ENCODE peak calls at places on chromosomes 5 and 9, in ten cellular contexts. Y is upper lobe of right lung, X is heart left ventricle, P is breast epithelium, A is fibroblast of lung, S is psoas muscle, V is right atrium auricular region, H is heart right ventricle, C is A549, D is ascending aorta. U is an unnamed sample. For H3K4me1, the result is how much of the 10 kb centered on the place peaks cover.

GRCh38 chr9:127185931-127186781 is 63.7 kb upstream of the ANGPTL2 start:
- DNase-seq in X (peak), V (peak), S (peak), A (peak), C (no peak), H (peak), P (peak), Y (peak), D (peak), U (peak)

GRCh38 chr9:95003694-95004451 is 277.4 kb downstream of the AOPEP start:
- DNase-seq in V (no peak), H (peak), X (peak), A (peak), C (peak), D (no peak), Y (peak), S (peak), P (no peak), U (peak)

GRCh38 chr5:154194348-154195329 is 4.1 kb downstream of the GALNT10 start:
- DNase-seq in S (no peak), A (peak), Y (no peak), V (no peak), P (peak), X (no peak), D (no peak), C (no peak), H (no peak), U (no peak)

GRCh38 chr5:5079871-5080270 is 60.3 kb upstream of the ADAMTS16 start:
- DNase-seq in H (no peak), S (no peak), V (no peak), D (no peak), X (no peak), Y (no peak), P (no peak), C (no peak), A (no peak), U (no peak)

GRCh38 chr5:105898183-105898582 is 1772.6 kb downstream of the EFNA5 start:
- DNase-seq in D (no peak), P (no peak), A (no peak), C (no peak), X (no peak), S (no peak), V (no peak), Y (no peak), H (no peak), U (no peak)

GRCh38 chr9:27671591-27671990 is 98.3 kb upstream of the C9orf72 start:
- DNase-seq in P (no peak), A (peak), D (no peak), S (no peak), X (no peak), V (no peak), Y (no peak), C (no peak), H (no peak), U (no peak)

GRCh38 chr9:11086561-11086960 is 473.8 kb upstream of the PTPRD start:
- DNase-seq in D (no peak), A (peak), V (no peak), H (no peak), Y (no peak), C (no peak), S (no peak), P (no peak), X (no peak), U (no peak)

GRCh38 chr5:97044057-97044456 is 98.4 kb downstream of the LIX1 start:
- DNase-seq in H (peak), V (no peak), A (peak), D (no peak), X (no peak), S (no peak), Y (no peak), P (no peak), C (peak), U (peak)

GRCh38 chr9:42852133-42852532 is 668.7 kb downstream of the SPATA31A6 start:
- DNase-seq in P (no peak), X (peak), H (peak), V (no peak), S (peak), Y (peak), D (no peak), C (peak), A (no peak), U (peak)

GRCh38 chr9:113468716-113469448 is 5.4 kb downstream of the RGS3 start:
- DNase-seq in S (no peak), C (no peak), H (peak), D (no peak), A (peak), Y (no peak), V (peak), X (no peak), P (no peak), U (peak)

GRCh38 chr5:150320048-150320555 is 17.4 kb upstream of the ARSI start:
- DNase-seq in C (peak), A (peak), P (peak), V (peak), S (peak), H (no peak), Y (no peak), D (peak), X (no peak), U (peak)

GRCh38 chr5:53350991-53351770 is 129.2 kb upstream of the FST start:
- DNase-seq in S (no peak), V (no peak), X (no peak), D (no peak), A (no peak), P (no peak), H (no peak), C (peak), Y (no peak), U (no peak)

GRCh38 chr5:74288448-74289109 is 351.9 kb downstream of the ENC1 start:
- DNase-seq in P (no peak), Y (no peak), A (peak), H (no peak), D (no peak), X (no peak), V (no peak), S (peak), C (no peak), U (peak)

GRCh38 chr5:10338996-10339903 is 14.2 kb upstream of the MARCHF6 start:
- DNase-seq in D (no peak), P (no peak), S (no peak), X (no peak), A (no peak), H (no peak), C (no peak), Y (no peak), V (no peak), U (no peak)

GRCh38 chr5:55225346-55225745 is 1.8 kb downstream of the MCIDAS start:
- DNase-seq in C (no peak), H (no peak), Y (no peak), P (no peak), D (no peak), A (no peak), X (no peak), V (no peak), S (no peak), U (no peak)

GRCh38 chr9:87336407-87336806 is 161.3 kb upstream of the DAPK1 start:
- DNase-seq in C (peak), S (no peak), V (no peak), X (no peak), P (no peak), D (no peak), Y (no peak), A (peak), H (no peak), U (no peak)

GRCh38 chr9:34059954-34060353 is 11.3 kb upstream of the UBAP2 start:
- DNase-seq in A (no peak), H (no peak), X (no peak), P (no peak), D (no peak), S (no peak), Y (no peak), C (no peak), V (no peak), U (no peak)

GRCh38 chr9:69499401-69499800 is 172.8 kb downstream of the APBA1 start:
- DNase-seq in S (no peak), A (no peak), H (no peak), C (no peak), X (no peak), D (no peak), V (no peak), Y (no peak), P (no peak), U (no peak)

GRCh38 chr5:96788112-96788749 is 19.5 kb downstream of the ERAP1 start:
- DNase-seq in X (no peak), C (no peak), H (no peak), S (no peak), A (no peak), D (no peak), Y (no peak), V (no peak), P (no peak), U (no peak)

GRCh38 chr9:104748359-104749031 is 1.0 kb downstream of the NIPSNAP3A start:
- DNase-seq in V (no peak), C (peak), X (no peak), D (no peak), Y (no peak), P (no peak), S (no peak), A (peak), H (no peak), U (no peak)

GRCh38 chr5:152404494-152404893 is 585 bp downstream of the NMUR2 start:
- DNase-seq in V (no peak), D (no peak), A (no peak), S (no peak), H (no peak), P (no peak), C (no peak), Y (peak), X (no peak), U (no peak)

GRCh38 chr5:134070979-134071849 is 43.3 kb upstream of the TCF7 start:
- DNase-seq in D (no peak), Y (no peak), P (no peak), X (no peak), H (no peak), C (peak), A (no peak), V (no peak), S (no peak), U (peak)

GRCh38 chr5:177389368-177390169 is 5.3 kb downstream of the SLC34A1 start:
- DNase-seq in D (peak), P (peak), H (no peak), Y (no peak), V (peak), A (peak), X (no peak), C (no peak), S (no peak), U (no peak)
- H3K4me3 ChIP-seq in D (no peak), P (peak), H (no peak), Y (no peak), V (no peak), A (no peak), X (no peak), C (no peak), S (no peak), U (no peak)

DNA sequence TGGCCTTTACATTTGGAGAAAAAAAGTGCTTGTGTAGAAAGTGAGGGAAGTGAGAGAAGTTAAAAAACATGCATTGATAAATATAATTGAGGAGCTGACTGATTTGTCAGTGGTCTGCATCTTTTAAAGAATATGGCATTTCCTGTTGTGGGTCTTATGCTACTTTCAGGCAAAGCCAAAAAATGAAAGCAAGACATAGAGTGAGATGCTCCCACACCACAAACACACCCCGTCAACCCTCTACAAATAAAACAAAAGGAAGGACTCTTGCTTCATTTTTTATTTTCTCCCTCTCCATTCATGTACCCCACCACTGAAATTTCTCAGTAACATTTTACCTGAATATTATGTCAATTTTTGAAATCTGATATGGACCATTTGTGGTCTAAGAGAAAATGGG is 22.1 kb upstream of the PLCXD3 start:
- DNase-seq in Y (no peak), P (no peak), D (no peak), X (no peak), A (no peak), H (no peak), S (no peak), C (no peak), V (no peak), U (no peak)
- H3K4me1 ChIP-seq in Y (under half), P (under half), D (under half), X (under half), A (under half), H (under half), S (under half), C (under half), V (under half), U (under half)

DNA sequence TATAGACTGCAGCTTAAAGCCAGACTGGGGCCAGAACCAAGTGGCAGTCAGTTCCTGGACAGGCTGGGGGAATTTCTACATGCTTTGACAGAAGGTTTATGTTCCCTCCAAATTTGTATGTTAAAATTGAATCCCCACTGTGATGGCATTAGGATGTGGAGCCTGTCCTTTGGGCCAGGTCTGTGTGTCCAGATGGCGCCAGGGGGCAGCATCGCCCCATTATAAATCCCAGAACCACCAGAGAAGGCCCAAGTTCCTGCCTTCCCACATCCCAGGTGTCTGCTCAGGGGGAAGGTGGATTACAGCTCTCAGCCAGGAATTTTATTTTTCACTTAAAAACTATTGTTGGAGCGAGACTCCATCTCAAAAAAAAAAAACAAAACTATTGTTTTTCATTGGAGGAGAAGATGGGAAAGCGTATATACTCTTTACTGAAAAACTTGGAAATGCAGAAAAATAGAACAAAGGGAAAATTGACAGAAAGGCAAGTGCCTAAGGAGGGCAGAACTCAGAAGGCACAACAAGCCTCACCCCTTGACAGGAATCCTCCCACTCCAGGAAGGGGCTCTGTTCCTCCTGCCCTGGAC is 5.0 kb downstream of the IL3 start:
- DNase-seq in P (peak), H (peak), D (no peak), V (no peak), C (peak), X (no peak), S (no peak), Y (peak), A (peak), U (peak)
- TF ChIP-seq CTCF in P (peak), H (peak), D (peak), V (no peak), C (peak), X (peak), S (peak), Y (peak), A (peak), U (no peak)

GRCh38 chr9:83444110-83444509 is 94.1 kb downstream of the FRMD3 start:
- DNase-seq in Y (no peak), D (peak), S (peak), V (peak), A (no peak), P (no peak), C (no peak), X (peak), H (peak), U (peak)
- H3K4me3 ChIP-seq in Y (no peak), D (no peak), S (no peak), V (no peak), A (no peak), P (no peak), C (no peak), X (no peak), H (no peak), U (no peak)

GRCh38 chr9:78009156-78009555 is 22.5 kb downstream of the GNAQ start:
- DNase-seq in V (no peak), Y (no peak), S (no peak), A (no peak), P (no peak), D (no peak), C (no peak), X (no peak), H (no peak), U (no peak)
- H3K4me1 ChIP-seq in V (under half), Y (under half), S (under half), A (under half), P (under half), D (under half), C (under half), X (half or more), H (half or more), U (under half)

GRCh38 chr9:125254231-125254630 is 7.4 kb upstream of the GAPVD1 start:
- DNase-seq in C (no peak), D (no peak), A (no peak), H (no peak), Y (no peak), V (no peak), X (no peak), P (no peak), S (no peak), U (no peak)

GRCh38 chr9:125258832-125259534 is 2.6 kb upstream of the GAPVD1 start:
- DNase-seq in X (no peak), C (no peak), P (no peak), A (no peak), V (no peak), H (no peak), S (no peak), D (no peak), Y (no peak), U (no peak)

GRCh38 chr9:125260564-125260963 is 1.1 kb upstream of the GAPVD1 start:
- DNase-seq in D (no peak), Y (no peak), H (no peak), P (no peak), C (no peak), S (no peak), V (no peak), A (peak), X (no peak), U (no peak)

GRCh38 chr9:125258160-125258559 is 3.5 kb upstream of the GAPVD1 start:
- DNase-seq in D (no peak), C (no peak), H (no peak), Y (no peak), A (no peak), S (no peak), X (no peak), V (no peak), P (no peak), U (no peak)

GRCh38 chr9:125255781-125256391 is 5.7 kb upstream of the GAPVD1 start:
- DNase-seq in D (no peak), A (peak), S (no peak), P (no peak), H (no peak), Y (no peak), V (no peak), C (peak), X (no peak), U (no peak)
- TF ChIP-seq CTCF in D (no peak), A (peak), S (peak), P (no peak), H (peak), Y (peak), V (no peak), C (peak), X (no peak), U (no peak)

DNA sequence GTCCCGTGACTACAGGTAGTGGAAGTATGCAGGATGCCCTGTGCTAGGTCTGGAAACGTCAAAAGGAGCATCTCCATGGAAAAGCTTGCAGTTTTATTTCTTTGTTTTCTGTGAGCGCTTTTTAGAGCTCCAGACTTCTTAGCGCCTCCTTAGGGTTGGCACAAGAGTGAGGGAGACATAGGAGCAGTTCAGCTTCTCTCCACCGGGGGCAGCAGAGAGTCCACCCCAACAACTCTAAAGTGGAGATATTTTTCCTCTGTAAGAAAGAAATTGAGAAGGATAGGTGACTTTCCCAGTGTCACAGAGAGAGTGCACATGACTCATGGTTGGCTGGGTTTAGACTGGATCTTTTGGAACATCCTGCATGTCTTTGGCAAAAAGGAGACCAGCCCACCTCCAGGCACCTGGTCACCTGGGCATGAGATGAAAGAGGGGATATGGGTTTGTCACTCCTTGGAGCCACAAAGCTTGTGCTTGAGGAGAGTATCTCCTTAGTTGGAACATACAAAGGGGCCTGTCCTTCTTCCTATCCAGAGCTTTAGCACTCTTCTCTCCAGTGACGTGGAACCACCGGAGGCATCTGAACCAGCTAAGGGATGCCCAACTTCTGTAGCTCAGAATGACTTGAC is 637.7 kb downstream of the SEMA5A start:
- DNase-seq in P (no peak), S (no peak), C (peak), X (no peak), V (no peak), D (no peak), A (no peak), H (no peak), Y (no peak), U (peak)
- H3K4me3 ChIP-seq in P (no peak), S (no peak), C (peak), X (no peak), V (no peak), D (no peak), A (no peak), H (no peak), Y (no peak), U (no peak)

DNA sequence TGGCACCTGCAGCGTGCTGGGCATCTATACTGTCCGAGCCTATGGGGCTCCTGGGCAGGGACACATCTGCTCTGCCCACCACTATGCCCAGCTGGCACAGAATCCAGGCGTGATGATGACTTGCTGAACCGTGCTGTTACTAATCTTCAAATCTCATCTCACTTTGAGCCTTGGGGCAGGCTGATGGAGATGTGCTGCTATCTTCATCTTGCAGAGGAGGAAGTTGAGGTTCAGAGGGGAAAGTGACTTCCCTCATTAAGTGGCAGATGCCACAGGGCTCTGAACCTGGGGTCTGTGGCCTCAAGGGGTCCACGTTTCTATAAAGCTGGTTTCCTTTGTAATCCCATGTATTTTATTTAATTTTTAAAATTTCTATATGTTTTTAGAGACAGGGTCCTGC is 4.7 kb downstream of the SLC2A6 start:
- DNase-seq in P (no peak), S (no peak), X (no peak), C (no peak), V (no peak), Y (no peak), H (no peak), D (no peak), A (no peak), U (no peak)
- H3K4me1 ChIP-seq in P (under half), S (under half), X (under half), C (under half), V (under half), Y (under half), H (half or more), D (under half), A (under half), U (under half)

GRCh38 chr5:108280960-108281569 is 100.8 kb downstream of the FBXL17 start:
- DNase-seq in H (no peak), Y (no peak), S (no peak), X (no peak), V (no peak), D (no peak), C (no peak), A (no peak), P (no peak), U (no peak)

GRCh38 chr5:108276187-108276586 is 105.7 kb downstream of the FBXL17 start:
- DNase-seq in H (no peak), P (no peak), A (no peak), Y (no peak), C (no peak), S (no peak), X (no peak), V (no peak), D (no peak), U (no peak)

GRCh38 chr5:108280248-108280647 is 101.7 kb downstream of the FBXL17 start:
- DNase-seq in S (no peak), A (no peak), P (no peak), Y (no peak), D (no peak), X (no peak), H (no peak), C (no peak), V (no peak), U (no peak)

GRCh38 chr5:108278285-108279240 is 103.3 kb downstream of the FBXL17 start:
- DNase-seq in Y (no peak), A (no peak), P (no peak), V (no peak), X (peak), H (no peak), S (no peak), D (no peak), C (peak), U (no peak)
- TF ChIP-seq CTCF in Y (no peak), A (no peak), P (no peak), V (no peak), X (no peak), H (no peak), S (no peak), D (no peak), C (no peak), U (no peak)

DNA sequence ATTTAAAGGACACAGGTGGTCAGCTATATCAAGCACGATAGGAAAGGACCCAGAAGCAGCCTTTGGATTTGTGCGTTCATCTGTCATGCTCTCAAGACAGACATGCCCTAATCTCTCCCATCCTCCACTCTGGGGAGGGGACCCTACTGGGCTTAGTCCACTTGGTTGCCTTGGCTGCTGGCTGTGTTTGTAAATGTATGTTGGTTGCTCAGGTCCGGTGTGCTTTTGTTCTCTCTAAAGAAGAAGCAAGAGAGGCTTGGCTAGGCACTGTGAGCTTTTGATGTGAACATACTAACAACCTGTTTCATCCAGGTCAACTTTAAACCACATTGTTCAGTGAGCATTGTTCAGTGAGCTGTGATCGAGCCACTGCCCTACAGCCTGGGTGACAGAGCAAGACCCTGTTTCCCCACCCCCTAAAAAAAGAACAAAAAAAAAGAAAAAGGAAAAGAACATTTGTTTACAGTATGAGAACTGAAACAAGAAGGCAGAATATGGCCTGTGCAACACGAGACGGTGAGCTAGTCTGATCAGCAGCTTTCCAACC is 228.2 kb downstream of the ARHGAP26 start:
- DNase-seq in C (no peak), P (no peak), H (no peak), D (no peak), X (no peak), A (no peak), Y (no peak), S (no peak), V (no peak), U (no peak)
- H3K4me3 ChIP-seq in C (no peak), P (no peak), H (no peak), D (no peak), X (no peak), A (no peak), Y (no peak), S (no peak), V (no peak), U (no peak)